ENCODE peak calls at places on chromosome 21, in nine cellular contexts. One of them, this sample, is unnamed.
A peak's percentile ranks its signal among the peaks of the same experiment; 100 is the strongest.

GRCh38 chr21:42151148-42152074 is 67.5 kb upstream of the ABCG1 start:
- DNase-seq in sigmoid colon: peak; percentile 54
- DNase-seq in bronchial epithelial cell: no peak
- DNase-seq in MCF 10A: no peak
- DNase-seq in foreskin fibroblast: no peak
- DNase-seq in spleen: peak; percentile 56
- DNase-seq in astrocyte of the spinal cord: no peak
- DNase-seq in A549: no peak
- DNase-seq in endothelial cell: no peak
- DNase-seq in this sample: no peak

GRCh38 chr21:42007541-42007940 is 2.6 kb downstream of the ZBTB21 start:
- DNase-seq in spleen: no peak
- DNase-seq in MCF 10A: no peak
- DNase-seq in endothelial cell: no peak
- DNase-seq in sigmoid colon: no peak
- DNase-seq in astrocyte of the spinal cord: no peak
- DNase-seq in foreskin fibroblast: no peak
- DNase-seq in A549: no peak
- DNase-seq in bronchial epithelial cell: no peak
- DNase-seq in this sample: no peak

GRCh38 chr21:31756787-31757186 is 24.9 kb upstream of the SCAF4 start:
- DNase-seq in foreskin fibroblast: no peak
- DNase-seq in sigmoid colon: no peak
- DNase-seq in MCF 10A: no peak
- DNase-seq in bronchial epithelial cell: no peak
- DNase-seq in spleen: no peak
- DNase-seq in endothelial cell: no peak
- DNase-seq in A549: no peak
- DNase-seq in astrocyte of the spinal cord: no peak
- DNase-seq in this sample: no peak

GRCh38 chr21:32437729-32438128 is 25.2 kb downstream of the EVA1C start:
- DNase-seq in endothelial cell: peak; percentile 30
- DNase-seq in spleen: no peak
- DNase-seq in A549: no peak
- DNase-seq in astrocyte of the spinal cord: no peak
- DNase-seq in MCF 10A: no peak
- DNase-seq in bronchial epithelial cell: no peak
- DNase-seq in sigmoid colon: no peak
- DNase-seq in foreskin fibroblast: no peak
- DNase-seq in this sample: no peak

GRCh38 chr21:43572443-43572842 is 86.8 kb downstream of the HSF2BP start:
- DNase-seq in sigmoid colon: no peak
- DNase-seq in spleen: no peak
- DNase-seq in bronchial epithelial cell: no peak
- DNase-seq in foreskin fibroblast: no peak
- DNase-seq in A549: no peak
- DNase-seq in MCF 10A: no peak
- DNase-seq in astrocyte of the spinal cord: no peak
- DNase-seq in endothelial cell: no peak
- DNase-seq in this sample: no peak

GRCh38 chr21:41560701-41561158 is 52.8 kb upstream of the TMPRSS2 start:
- DNase-seq in sigmoid colon: no peak
- DNase-seq in spleen: no peak
- DNase-seq in bronchial epithelial cell: no peak
- DNase-seq in MCF 10A: no peak
- DNase-seq in astrocyte of the spinal cord: no peak
- DNase-seq in foreskin fibroblast: no peak
- DNase-seq in endothelial cell: no peak
- DNase-seq in A549: no peak
- DNase-seq in this sample: no peak

GRCh38 chr21:41894922-41895557 is 15.9 kb upstream of the PRDM15 start:
- DNase-seq in astrocyte of the spinal cord: peak; percentile 80
- DNase-seq in endothelial cell: no peak
- DNase-seq in MCF 10A: no peak
- DNase-seq in sigmoid colon: peak; percentile 40
- DNase-seq in foreskin fibroblast: no peak
- DNase-seq in A549: no peak
- DNase-seq in bronchial epithelial cell: peak; percentile 49
- DNase-seq in spleen: no peak
- DNase-seq in this sample: peak; percentile 84

GRCh38 chr21:42581676-42582371 is 68.2 kb downstream of the SLC37A1 start:
- DNase-seq in sigmoid colon: no peak
- DNase-seq in foreskin fibroblast: no peak
- DNase-seq in astrocyte of the spinal cord: no peak
- DNase-seq in endothelial cell: no peak
- DNase-seq in A549: no peak
- DNase-seq in MCF 10A: no peak
- DNase-seq in spleen: peak; percentile 71
- DNase-seq in bronchial epithelial cell: no peak
- DNase-seq in this sample: no peak

GRCh38 chr21:42474043-42474831 is 21.8 kb downstream of the RSPH1 start:
- DNase-seq in bronchial epithelial cell: peak; percentile 89
- DNase-seq in foreskin fibroblast: no peak
- DNase-seq in endothelial cell: no peak
- DNase-seq in astrocyte of the spinal cord: no peak
- DNase-seq in MCF 10A: peak; percentile 80
- DNase-seq in sigmoid colon: no peak
- DNase-seq in spleen: no peak
- DNase-seq in A549: peak; percentile 68
- DNase-seq in this sample: no peak

GRCh38 chr21:35370671-35371070 is 321.6 kb upstream of the RUNX1 start:
- DNase-seq in MCF 10A: no peak
- DNase-seq in foreskin fibroblast: no peak
- DNase-seq in sigmoid colon: no peak
- DNase-seq in spleen: no peak
- DNase-seq in bronchial epithelial cell: no peak
- DNase-seq in endothelial cell: no peak
- DNase-seq in A549: no peak
- DNase-seq in astrocyte of the spinal cord: no peak
- DNase-seq in this sample: no peak

GRCh38 chr21:35370071-35370470 is 321.0 kb upstream of the RUNX1 start:
- DNase-seq in foreskin fibroblast: no peak
- DNase-seq in spleen: no peak
- DNase-seq in sigmoid colon: no peak
- DNase-seq in bronchial epithelial cell: peak; percentile 51
- DNase-seq in endothelial cell: no peak
- DNase-seq in astrocyte of the spinal cord: no peak
- DNase-seq in MCF 10A: no peak
- DNase-seq in A549: no peak
- DNase-seq in this sample: no peak

GRCh38 chr21:35366348-35367085 is 317.4 kb upstream of the RUNX1 start:
- DNase-seq in MCF 10A: no peak
- DNase-seq in bronchial epithelial cell: no peak
- DNase-seq in sigmoid colon: peak; percentile 72
- DNase-seq in spleen: no peak
- DNase-seq in astrocyte of the spinal cord: peak; percentile 25
- DNase-seq in endothelial cell: no peak
- DNase-seq in foreskin fibroblast: peak; percentile 43
- DNase-seq in A549: no peak
- DNase-seq in this sample: no peak

GRCh38 chr21:35368326-35368725 is 319.2 kb upstream of the RUNX1 start:
- DNase-seq in A549: no peak
- DNase-seq in endothelial cell: no peak
- DNase-seq in foreskin fibroblast: no peak
- DNase-seq in MCF 10A: no peak
- DNase-seq in astrocyte of the spinal cord: no peak
- DNase-seq in sigmoid colon: no peak
- DNase-seq in spleen: no peak
- DNase-seq in bronchial epithelial cell: peak; percentile 96
- DNase-seq in this sample: no peak

DNA sequence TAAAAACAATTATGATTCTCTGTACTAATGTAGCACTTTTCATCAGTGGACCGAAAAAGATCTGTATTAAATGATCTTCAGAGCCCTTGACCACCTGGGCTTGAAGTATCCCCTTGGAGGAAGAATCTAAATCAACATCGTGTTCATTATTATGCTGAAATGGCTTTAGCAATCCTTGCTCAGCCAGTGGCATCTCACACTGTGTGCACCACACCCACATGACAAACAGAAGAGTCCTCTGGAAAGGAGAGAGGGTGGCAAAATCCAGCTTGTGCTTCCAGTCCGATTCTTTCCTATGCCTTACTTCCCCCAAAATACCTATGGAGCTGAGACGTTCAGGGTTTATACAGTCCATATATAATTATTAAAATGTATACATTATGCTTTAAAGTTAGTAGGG is 318.5 kb upstream of the RUNX1 start:
- DNase-seq in astrocyte of the spinal cord: no peak
- DNase-seq in foreskin fibroblast: no peak
- DNase-seq in sigmoid colon: no peak
- DNase-seq in A549: no peak
- DNase-seq in endothelial cell: no peak
- DNase-seq in MCF 10A: no peak
- DNase-seq in bronchial epithelial cell: no peak
- DNase-seq in spleen: no peak
- DNase-seq in this sample: no peak
- TF ChIP-seq CTCF in astrocyte of the spinal cord: no peak
- TF ChIP-seq CTCF in foreskin fibroblast: no peak
- TF ChIP-seq CTCF in sigmoid colon: no peak
- TF ChIP-seq CTCF in A549: no peak
- TF ChIP-seq CTCF in endothelial cell: no peak
- TF ChIP-seq CTCF in MCF 10A: no peak
- TF ChIP-seq CTCF in bronchial epithelial cell: no peak
- TF ChIP-seq CTCF in spleen: no peak
- TF ChIP-seq CTCF in this sample: no peak

GRCh38 chr21:37446552-37446951 is 80.0 kb downstream of the DYRK1A start:
- DNase-seq in sigmoid colon: no peak
- DNase-seq in foreskin fibroblast: no peak
- DNase-seq in A549: no peak
- DNase-seq in MCF 10A: no peak
- DNase-seq in bronchial epithelial cell: no peak
- DNase-seq in endothelial cell: no peak
- DNase-seq in astrocyte of the spinal cord: no peak
- DNase-seq in spleen: no peak
- DNase-seq in this sample: no peak
- TF ChIP-seq CTCF in sigmoid colon: no peak
- TF ChIP-seq CTCF in foreskin fibroblast: no peak
- TF ChIP-seq CTCF in A549: no peak
- TF ChIP-seq CTCF in MCF 10A: no peak
- TF ChIP-seq CTCF in bronchial epithelial cell: no peak
- TF ChIP-seq CTCF in endothelial cell: no peak
- TF ChIP-seq CTCF in astrocyte of the spinal cord: no peak
- TF ChIP-seq CTCF in spleen: no peak
- TF ChIP-seq CTCF in this sample: peak; percentile 3

DNA sequence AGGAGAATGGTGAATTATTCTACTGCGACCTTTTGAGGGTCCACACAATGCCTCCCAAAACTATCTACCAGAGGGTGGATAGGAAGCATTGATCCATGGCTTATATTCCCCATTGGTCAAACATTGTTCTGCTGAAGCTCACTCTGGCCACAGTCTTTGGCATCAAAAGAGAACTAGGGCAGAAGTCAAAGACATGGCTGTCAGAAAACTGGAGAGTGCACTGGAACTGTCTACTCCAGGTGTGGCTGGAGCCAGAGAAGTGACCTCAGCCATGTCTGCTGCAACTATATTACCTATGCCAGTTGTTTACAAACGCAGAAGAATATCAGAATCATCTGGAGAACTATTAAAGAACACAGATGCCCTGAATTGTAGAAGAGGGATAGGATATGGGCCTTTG is 238.7 kb upstream of the USP25 start:
- DNase-seq in foreskin fibroblast: no peak
- DNase-seq in MCF 10A: no peak
- DNase-seq in sigmoid colon: no peak
- DNase-seq in astrocyte of the spinal cord: no peak
- DNase-seq in A549: no peak
- DNase-seq in spleen: no peak
- DNase-seq in bronchial epithelial cell: no peak
- DNase-seq in endothelial cell: no peak
- DNase-seq in this sample: no peak
- TF ChIP-seq CTCF in foreskin fibroblast: no peak
- TF ChIP-seq CTCF in MCF 10A: no peak
- TF ChIP-seq CTCF in sigmoid colon: no peak
- TF ChIP-seq CTCF in astrocyte of the spinal cord: no peak
- TF ChIP-seq CTCF in A549: no peak
- TF ChIP-seq CTCF in spleen: no peak
- TF ChIP-seq CTCF in bronchial epithelial cell: no peak
- TF ChIP-seq CTCF in endothelial cell: no peak
- TF ChIP-seq CTCF in this sample: no peak

GRCh38 chr21:44875341-44875740 is 1.9 kb upstream of the PTTG1IP start:
- DNase-seq in endothelial cell: no peak
- DNase-seq in sigmoid colon: no peak
- DNase-seq in bronchial epithelial cell: peak; percentile 63
- DNase-seq in spleen: no peak
- DNase-seq in foreskin fibroblast: peak; percentile 52
- DNase-seq in MCF 10A: peak; percentile 72
- DNase-seq in A549: no peak
- DNase-seq in astrocyte of the spinal cord: peak; percentile 55
- DNase-seq in this sample: no peak

GRCh38 chr21:44874240-44874496 is 678 bp upstream of the PTTG1IP start:
- DNase-seq in endothelial cell: no peak
- DNase-seq in MCF 10A: peak; percentile 59
- DNase-seq in bronchial epithelial cell: peak; percentile 6
- DNase-seq in astrocyte of the spinal cord: no peak
- DNase-seq in A549: no peak
- DNase-seq in foreskin fibroblast: no peak
- DNase-seq in spleen: no peak
- DNase-seq in sigmoid colon: no peak
- DNase-seq in this sample: no peak

GRCh38 chr21:44878053-44878982 is 4.8 kb upstream of the PTTG1IP start:
- DNase-seq in astrocyte of the spinal cord: no peak
- DNase-seq in endothelial cell: no peak
- DNase-seq in A549: no peak
- DNase-seq in bronchial epithelial cell: peak; percentile 75
- DNase-seq in sigmoid colon: no peak
- DNase-seq in spleen: no peak
- DNase-seq in foreskin fibroblast: no peak
- DNase-seq in MCF 10A: peak; percentile 81
- DNase-seq in this sample: no peak

GRCh38 chr21:44874497-44875331 is 1.2 kb upstream of the PTTG1IP start:
- DNase-seq in sigmoid colon: peak; percentile 83
- DNase-seq in MCF 10A: peak; percentile 61
- DNase-seq in bronchial epithelial cell: peak; percentile 9
- DNase-seq in A549: no peak
- DNase-seq in endothelial cell: peak; percentile 32
- DNase-seq in astrocyte of the spinal cord: no peak
- DNase-seq in foreskin fibroblast: no peak
- DNase-seq in spleen: peak; percentile 93
- DNase-seq in this sample: no peak

DNA sequence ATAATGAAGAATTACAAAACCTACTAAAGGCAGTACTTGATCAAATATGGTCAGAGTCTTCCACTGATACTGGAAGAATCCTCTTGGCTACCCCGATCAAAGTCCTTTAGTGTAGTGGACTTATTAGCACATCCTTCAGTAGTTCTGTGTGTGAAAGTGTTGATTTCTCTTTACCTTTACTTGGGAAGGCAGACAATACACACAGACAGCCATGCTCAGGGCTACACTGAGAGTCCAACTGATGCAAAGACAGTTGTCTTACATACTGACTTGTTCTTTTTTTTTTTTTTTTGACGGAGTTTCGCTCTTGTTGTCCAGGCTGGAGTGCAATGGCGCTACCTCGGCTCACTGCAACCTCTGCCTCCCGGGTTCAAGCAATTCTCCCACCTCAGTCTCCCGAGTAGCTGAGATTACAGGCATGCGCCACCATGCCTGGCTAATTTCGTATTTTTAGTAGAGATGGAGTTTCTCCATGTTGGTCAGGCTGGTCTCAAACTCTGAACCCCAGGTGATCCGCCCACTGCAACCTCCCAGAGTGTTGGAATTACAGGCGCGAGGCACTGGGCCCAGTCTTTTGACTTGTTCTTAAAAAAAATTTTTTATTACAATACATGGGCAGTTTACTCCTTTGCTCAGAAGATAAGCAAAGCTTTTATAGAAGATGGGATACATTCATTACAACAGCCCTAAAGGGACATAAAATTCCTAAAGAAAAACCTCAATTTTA is 3.5 kb upstream of the PTTG1IP start:
- DNase-seq in sigmoid colon: no peak
- DNase-seq in bronchial epithelial cell: no peak
- DNase-seq in astrocyte of the spinal cord: no peak
- DNase-seq in A549: no peak
- DNase-seq in foreskin fibroblast: no peak
- DNase-seq in endothelial cell: no peak
- DNase-seq in MCF 10A: no peak
- DNase-seq in spleen: no peak
- DNase-seq in this sample: no peak
- TF ChIP-seq CTCF in sigmoid colon: no peak
- TF ChIP-seq CTCF in bronchial epithelial cell: no peak
- TF ChIP-seq CTCF in astrocyte of the spinal cord: no peak
- TF ChIP-seq CTCF in A549: no peak
- TF ChIP-seq CTCF in foreskin fibroblast: no peak
- TF ChIP-seq CTCF in endothelial cell: no peak
- TF ChIP-seq CTCF in MCF 10A: no peak
- TF ChIP-seq CTCF in spleen: no peak
- TF ChIP-seq CTCF in this sample: no peak

This sample was measured in astrocyte of the cerebellum.